ENCODE peak calls at places on chromosomes 7 and 10, in five cellular contexts. V, X, O, F and U are unnamed samples.

GRCh38 chr10:34280599-34281374 is 534.3 kb downstream of the PARD3 start:
- DNase-seq in F (no peak), O (no peak), V (no peak), X (peak; percentile 95), U (peak; percentile 80)

GRCh38 chr10:566241-566885 is 123.1 kb downstream of the DIP2C start:
- DNase-seq in X (no peak), O (no peak), V (no peak), F (no peak), U (no peak)

GRCh38 chr10:29646238-29646902 is 11.6 kb upstream of the SVIL start:
- DNase-seq in X (no peak), O (no peak), V (no peak), F (no peak), U (peak; percentile 44)

GRCh38 chr10:125840955-125841354 is 17.6 kb downstream of the BCCIP start:
- DNase-seq in V (no peak), O (no peak), F (no peak), X (no peak), U (no peak)

GRCh38 chr10:60952846-60953220 is 8.8 kb upstream of the RHOBTB1 start:
- DNase-seq in O (no peak), F (no peak), X (no peak), V (no peak), U (no peak)

GRCh38 chr7:30920584-30921539 is 9.2 kb downstream of the AQP1 start:
- DNase-seq in V (peak; percentile 72), F (no peak), O (no peak), X (peak; percentile 13), U (peak; percentile 82)

GRCh38 chr7:75599244-75599771 is 107.2 kb downstream of the SPDYE5 start:
- DNase-seq in F (no peak), O (no peak), X (no peak), V (no peak), U (no peak)

GRCh38 chr10:72030762-72031543 is 57.4 kb downstream of the SPOCK2 start:
- DNase-seq in F (no peak), O (no peak), V (no peak), X (no peak), U (no peak)

GRCh38 chr7:27271384-27271783 is 28.8 kb downstream of the EVX1 start:
- DNase-seq in F (no peak), X (no peak), V (no peak), O (no peak), U (no peak)

GRCh38 chr10:126723226-126723625 is 52.7 kb upstream of the C10orf90 start:
- DNase-seq in X (no peak), F (no peak), O (no peak), V (no peak), U (no peak)

GRCh38 chr10:9294132-9294663 is 1239.7 kb downstream of the GATA3 start:
- DNase-seq in O (no peak), V (no peak), F (no peak), X (no peak), U (no peak)

GRCh38 chr7:77565917-77566316 is 28.8 kb downstream of the PTPN12 start:
- DNase-seq in X (no peak), O (no peak), V (no peak), F (no peak), U (peak; percentile 60)

GRCh38 chr7:129462445-129462844 is 28.2 kb downstream of the STRIP2 start:
- DNase-seq in X (no peak), V (no peak), F (no peak), O (no peak), U (no peak)

GRCh38 chr10:110217609-110218008 is 10.2 kb downstream of the MXI1 start:
- DNase-seq in O (no peak), X (no peak), F (no peak), V (no peak), U (no peak)

GRCh38 chr7:50531401-50531906 is 33.8 kb downstream of the DDC start:
- DNase-seq in F (no peak), O (no peak), V (no peak), X (no peak), U (no peak)

GRCh38 chr7:74501298-74501697 is 47.6 kb downstream of the GTF2IRD1 start:
- DNase-seq in F (no peak), X (no peak), O (no peak), V (peak; percentile 82), U (no peak)

GRCh38 chr7:138352570-138353461 is 107.2 kb upstream of the TRIM24 start:
- DNase-seq in O (no peak), V (no peak), X (no peak), F (no peak), U (no peak)

GRCh38 chr10:115020449-115020848 is 72.7 kb upstream of the ATRNL1 start:
- DNase-seq in X (no peak), O (no peak), V (no peak), F (no peak), U (no peak)

GRCh38 chr7:42677751-42678231 is 234.1 kb downstream of the C7orf25 start:
- DNase-seq in O (no peak), F (no peak), X (peak; percentile 51), V (no peak), U (peak; percentile 62)

GRCh38 chr7:27161214-27161720 is 4.1 kb downstream of the HOXA9 start:
- DNase-seq in F (no peak), V (peak; percentile 63), O (no peak), X (no peak), U (no peak)

GRCh38 chr7:11236680-11237079 is 263.0 kb downstream of the PHF14 start:
- DNase-seq in X (no peak), V (no peak), F (no peak), O (no peak), U (no peak)

GRCh38 chr7:100119701-100120517 is 475 bp downstream of the CNPY4 start:
- DNase-seq in O (peak; percentile 62), F (peak; percentile 48), V (peak; percentile 78), X (no peak), U (peak; percentile 73)

GRCh38 chr10:14340051-14340744 is 9.5 kb upstream of the FRMD4A start:
- DNase-seq in O (no peak), F (no peak), X (no peak), V (no peak), U (no peak)

GRCh38 chr7:122626785-122627184 is 72.1 kb downstream of the RNF133 start:
- DNase-seq in O (no peak), X (no peak), V (no peak), F (no peak), U (no peak)

GRCh38 chr7:42611961-42612360 is 299.9 kb downstream of the C7orf25 start:
- DNase-seq in V (no peak), O (no peak), X (no peak), F (no peak), U (no peak)

GRCh38 chr10:76073524-76073923 is 642.1 kb downstream of the LRMDA start:
- DNase-seq in F (no peak), V (no peak), O (no peak), X (no peak), U (no peak)

GRCh38 chr10:88763441-88763840 is 3.6 kb downstream of the LIPN start:
- DNase-seq in X (no peak), V (no peak), F (no peak), O (no peak), U (no peak)

GRCh38 chr7:159070422-159071148 is 74.1 kb downstream of the VIPR2 start:
- DNase-seq in O (no peak), F (no peak), V (no peak), X (no peak), U (no peak)

GRCh38 chr7:151941009-151941408 is 15.2 kb upstream of the GALNTL5 start:
- DNase-seq in X (no peak), V (no peak), F (no peak), O (no peak), U (no peak)

GRCh38 chr10:128263891-128264688 is 137.9 kb upstream of the MKI67 start:
- DNase-seq in O (peak; percentile 20), X (peak; percentile 9), F (peak; percentile 27), V (peak; percentile 79), U (peak; percentile 72)

GRCh38 chr7:155007947-155008346 is 5.0 kb upstream of the PAXIP1 start:
- DNase-seq in X (no peak), O (no peak), V (no peak), F (peak; percentile 9), U (no peak)

GRCh38 chr10:79322616-79323566 is 24.4 kb upstream of the PPIF start:
- DNase-seq in F (peak; percentile 42), V (peak; percentile 75), O (peak; percentile 78), X (peak; percentile 69), U (peak; percentile 84)

GRCh38 chr10:51832652-51833383 is 133.4 kb upstream of the CSTF2T start:
- DNase-seq in F (no peak), V (no peak), X (peak; percentile 3), O (no peak), U (peak; percentile 19)